ENCODE peak calls at places on chromosome 2, in ten cellular contexts. Q is HCT116; J is endodermal cell; V is brain microvascular endothelial cell; A is left lung; L is CD8-positive, alpha-beta T cell; M is esophagus muscularis mucosa; C is colonic mucosa; U is thoracic aorta; B is fibroblast of lung. K is an unnamed sample. For H3K36me3, the result is how much of the 10 kb centered on the place peaks cover.

GRCh38 chr2:165293439-165294420 is 54.5 kb downstream of the SCN2A start:
- DNase-seq in Q (peak), J (peak), V (peak), A (no peak), L (no peak), M (no peak), C (peak), U (no peak), B (peak), K (no peak)

GRCh38 chr2:191946471-191947182 is 99.7 kb upstream of the CAVIN2 start:
- DNase-seq in Q (no peak), J (no peak), V (no peak), A (no peak), L (no peak), M (no peak), C (no peak), U (no peak), B (no peak), K (no peak)

GRCh38 chr2:9281145-9281544 is 74.5 kb downstream of the ASAP2 start:
- DNase-seq in Q (no peak), J (no peak), V (no peak), A (no peak), L (no peak), M (no peak), C (no peak), U (no peak), B (no peak), K (no peak)

GRCh38 chr2:70922591-70923234 is 13.0 kb upstream of the ATP6V1B1 start:
- DNase-seq in Q (no peak), J (peak), V (no peak), A (peak), L (no peak), M (no peak), C (no peak), U (no peak), B (no peak), K (no peak)

GRCh38 chr2:179861027-179861776 is at the start of gene ZNF385B:
- DNase-seq in Q (no peak), J (peak), V (no peak), A (peak), L (no peak), M (no peak), C (no peak), U (no peak), B (peak), K (peak)

GRCh38 chr2:218802595-218802994 is 20.6 kb downstream of the CYP27A1 start:
- DNase-seq in Q (no peak), J (no peak), V (no peak), A (no peak), L (no peak), M (no peak), C (no peak), U (no peak), B (no peak), K (no peak)

GRCh38 chr2:10654069-10654468 is 35.7 kb downstream of the NOL10 start:
- DNase-seq in Q (peak), J (no peak), V (no peak), A (peak), L (peak), M (no peak), C (no peak), U (no peak), B (peak), K (no peak)

GRCh38 chr2:94871226-94872087 is at the start of gene TEKT4:
- DNase-seq in Q (no peak), J (no peak), V (no peak), A (no peak), L (no peak), M (no peak), C (no peak), U (no peak), B (no peak), K (peak)

GRCh38 chr2:176001281-176001902 is 675 bp downstream of the LNPK start:
- DNase-seq in Q (no peak), J (peak), V (peak), A (peak), L (peak), M (no peak), C (peak), U (no peak), B (peak), K (peak)

GRCh38 chr2:6934758-6935638 is 17.8 kb downstream of the RNF144A start:
- DNase-seq in Q (no peak), J (peak), V (no peak), A (no peak), L (no peak), M (peak), C (no peak), U (no peak), B (no peak), K (no peak)

GRCh38 chr2:17043173-17043572 is 377.5 kb upstream of the CYRIA start:
- DNase-seq in Q (no peak), J (no peak), V (peak), A (no peak), L (no peak), M (no peak), C (no peak), U (no peak), B (peak), K (no peak)

GRCh38 chr2:83068706-83069105 is 1390.4 kb downstream of the SUCLG1 start:
- DNase-seq in Q (no peak), J (no peak), V (peak), A (no peak), L (no peak), M (no peak), C (no peak), U (no peak), B (peak), K (no peak)

GRCh38 chr2:191065785-191066184 is 51.8 kb upstream of the STAT1 start:
- DNase-seq in Q (no peak), J (no peak), V (no peak), A (no peak), L (no peak), M (no peak), C (no peak), U (no peak), B (peak), K (no peak)

GRCh38 chr2:134193006-134193405 is 60.9 kb upstream of the MGAT5 start:
- DNase-seq in Q (no peak), J (no peak), V (peak), A (no peak), L (no peak), M (no peak), C (no peak), U (no peak), B (peak), K (no peak)

GRCh38 chr2:120291464-120292311 is 39.0 kb downstream of the RALB start:
- DNase-seq in Q (peak), J (no peak), V (peak), A (no peak), L (no peak), M (no peak), C (no peak), U (no peak), B (no peak), K (no peak)

DNA sequence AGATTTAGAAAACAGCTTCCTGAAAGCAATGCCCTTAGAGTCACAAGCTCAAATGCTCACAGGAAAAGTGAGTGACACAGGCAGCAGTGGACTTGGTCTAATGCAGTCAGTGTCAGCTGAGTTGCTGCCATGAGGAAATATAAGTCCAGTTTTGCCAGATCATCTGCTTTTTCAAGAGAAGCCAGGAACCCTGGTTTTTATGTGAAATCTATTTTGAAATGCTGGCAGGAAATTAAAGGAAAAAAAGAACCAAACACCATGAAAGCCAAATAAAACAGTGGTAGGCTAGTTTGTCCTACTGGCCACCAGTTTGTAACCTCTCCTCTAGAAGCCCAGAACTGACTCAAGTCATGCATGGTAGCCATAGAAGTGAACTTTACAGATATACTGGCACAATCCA is 109.2 kb downstream of the THADA start:
- DNase-seq in Q (no peak), J (no peak), V (no peak), A (peak), L (no peak), M (no peak), C (no peak), U (no peak), B (peak), K (no peak)
- H3K27ac ChIP-seq in Q (no peak), J (no peak), V (no peak), A (peak), L (no peak), M (peak), C (no peak), U (peak), B (no peak), K (peak)

DNA sequence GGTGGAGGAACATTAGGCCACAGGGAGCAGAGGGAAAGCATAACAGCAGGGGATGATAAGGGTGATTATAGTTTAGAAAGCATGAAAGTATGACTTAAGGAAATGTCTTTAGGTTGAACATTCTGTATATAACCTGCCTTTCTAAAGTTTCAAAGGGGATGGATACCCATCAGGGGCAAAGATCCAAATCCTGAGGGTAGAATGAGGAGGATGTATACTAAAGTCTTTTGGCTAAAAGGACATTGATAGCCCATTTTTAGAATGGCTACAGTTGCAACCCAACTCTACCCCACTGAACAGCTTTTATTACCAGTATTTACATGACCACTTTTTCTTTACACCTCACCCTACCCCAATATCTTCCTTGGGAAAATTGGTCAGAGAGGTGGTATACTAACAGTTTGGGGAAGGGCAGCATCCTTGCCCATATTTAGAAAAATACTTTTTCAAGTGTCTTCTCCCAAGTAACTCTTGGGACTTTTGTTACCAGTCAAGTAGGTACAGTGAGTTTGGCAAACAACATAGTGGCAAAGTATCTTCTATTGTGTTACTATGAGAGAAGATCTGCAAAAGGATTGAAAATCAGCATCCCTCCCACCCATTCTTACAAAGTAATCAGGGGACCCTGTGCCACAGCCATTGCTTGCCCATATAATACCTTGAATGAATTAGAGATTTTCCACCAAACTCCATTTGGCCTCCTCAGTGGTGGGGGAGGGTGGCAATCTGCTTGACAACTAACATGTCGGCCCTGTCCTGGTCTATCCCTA is 8.3 kb downstream of the MAT2A start:
- DNase-seq in Q (no peak), J (peak), V (no peak), A (no peak), L (no peak), M (no peak), C (no peak), U (no peak), B (peak), K (no peak)
- H3K36me3 ChIP-seq in Q (half or more), J (half or more), V (half or more), A (half or more), L (under half), M (half or more), C (under half), U (under half), B (under half), K (half or more)

GRCh38 chr2:227033471-227034148 is 130.4 kb downstream of the COL4A4 start:
- DNase-seq in Q (peak), J (peak), V (peak), A (no peak), L (no peak), M (no peak), C (peak), U (no peak), B (peak), K (peak)
- TF ChIP-seq CTCF in Q (peak), J (peak), V (peak), A (peak), L (no peak), M (peak), C (peak), U (no peak), B (peak), K (peak)

GRCh38 chr2:197495433-197496134 is 4.1 kb downstream of the HSPD1 start:
- DNase-seq in Q (no peak), J (no peak), V (no peak), A (no peak), L (no peak), M (no peak), C (no peak), U (no peak), B (no peak), K (no peak)
- H3K27ac ChIP-seq in Q (no peak), J (no peak), V (no peak), A (no peak), L (no peak), M (no peak), C (no peak), U (no peak), B (no peak), K (no peak)

GRCh38 chr2:65779021-65779420 is 346.6 kb upstream of the SPRED2 start:
- DNase-seq in Q (no peak), J (no peak), V (no peak), A (no peak), L (no peak), M (no peak), C (no peak), U (no peak), B (no peak), K (no peak)

GRCh38 chr2:65782996-65783650 is 350.7 kb upstream of the SPRED2 start:
- DNase-seq in Q (no peak), J (no peak), V (no peak), A (no peak), L (no peak), M (peak), C (no peak), U (no peak), B (no peak), K (no peak)

GRCh38 chr2:65781756-65782155 is 349.4 kb upstream of the SPRED2 start:
- DNase-seq in Q (no peak), J (no peak), V (no peak), A (no peak), L (no peak), M (no peak), C (no peak), U (no peak), B (no peak), K (no peak)

GRCh38 chr2:65782186-65782585 is 349.8 kb upstream of the SPRED2 start:
- DNase-seq in Q (no peak), J (no peak), V (no peak), A (no peak), L (no peak), M (no peak), C (no peak), U (no peak), B (no peak), K (no peak)

DNA sequence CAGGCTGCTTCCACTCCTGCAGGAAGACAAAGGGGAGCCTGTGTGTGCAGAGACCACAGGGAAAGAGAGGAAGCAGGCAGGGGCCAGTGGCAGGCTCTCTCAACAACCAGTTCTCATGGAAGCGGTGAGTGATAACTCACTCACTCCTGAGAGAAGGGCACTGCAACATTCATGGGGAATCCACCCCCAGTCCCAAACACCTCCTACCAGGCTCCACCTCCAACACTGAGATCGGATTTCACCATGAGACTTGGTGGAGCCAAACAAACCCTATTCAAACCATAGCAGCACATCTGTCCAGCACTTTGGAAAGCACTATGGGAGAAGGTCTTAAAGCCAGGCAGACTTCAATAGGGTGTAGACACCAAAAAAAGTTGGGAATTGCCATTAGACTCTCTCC is 345.7 kb upstream of the SPRED2 start:
- DNase-seq in Q (no peak), J (peak), V (no peak), A (no peak), L (no peak), M (no peak), C (no peak), U (no peak), B (no peak), K (no peak)
- H3K36me3 ChIP-seq in Q (under half), J (under half), V (under half), A (under half), L (under half), M (under half), C (under half), U (under half), B (under half), K (under half)

GRCh38 chr2:101860157-101860556 is 131.6 kb upstream of the IL1R2 start:
- DNase-seq in Q (no peak), J (peak), V (no peak), A (no peak), L (no peak), M (no peak), C (no peak), U (no peak), B (no peak), K (no peak)
- TF ChIP-seq CTCF in Q (no peak), J (peak), V (no peak), A (no peak), L (no peak), M (no peak), C (no peak), U (no peak), B (no peak), K (no peak)

GRCh38 chr2:217688494-217688893 is 314.3 kb downstream of the TNS1 start:
- DNase-seq in Q (no peak), J (peak), V (no peak), A (no peak), L (no peak), M (no peak), C (no peak), U (no peak), B (no peak), K (no peak)
- H3K27ac ChIP-seq in Q (no peak), J (no peak), V (no peak), A (no peak), L (no peak), M (peak), C (no peak), U (peak), B (no peak), K (peak)

GRCh38 chr2:43267393-43267792 is 41.0 kb upstream of the ZFP36L2 start:
- DNase-seq in Q (no peak), J (no peak), V (no peak), A (no peak), L (no peak), M (no peak), C (no peak), U (no peak), B (no peak), K (no peak)
- H3K36me3 ChIP-seq in Q (under half), J (under half), V (under half), A (under half), L (under half), M (under half), C (under half), U (under half), B (under half), K (under half)

DNA sequence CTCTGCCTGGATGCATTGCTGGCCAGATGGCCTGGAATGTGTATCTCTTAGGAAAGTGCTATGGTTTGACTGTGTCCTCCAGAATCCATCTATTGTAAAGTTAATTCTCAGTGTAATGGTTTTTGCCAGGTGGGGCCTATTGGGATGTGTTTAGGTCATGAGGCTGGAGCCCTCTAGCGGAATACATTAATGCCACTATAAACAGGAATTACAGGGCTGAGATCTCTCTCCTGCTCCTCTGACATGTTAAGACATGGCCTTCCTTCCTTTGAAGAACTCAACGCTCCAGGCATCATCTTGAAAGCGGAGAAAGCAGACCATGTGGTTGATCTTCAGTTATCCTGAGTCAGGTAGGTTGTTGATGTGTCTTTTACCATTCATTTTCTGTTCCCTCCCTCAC is 276.4 kb downstream of the RPIA start:
- DNase-seq in Q (peak), J (no peak), V (no peak), A (no peak), L (no peak), M (no peak), C (no peak), U (no peak), B (no peak), K (no peak)
- TF ChIP-seq CTCF in Q (peak), J (peak), V (no peak), A (no peak), L (no peak), M (no peak), C (no peak), U (no peak), B (peak), K (no peak)

GRCh38 chr2:39094717-39095363 is 26.0 kb downstream of the SOS1 start:
- DNase-seq in Q (no peak), J (no peak), V (no peak), A (no peak), L (no peak), M (no peak), C (no peak), U (no peak), B (peak), K (no peak)
- H3K27ac ChIP-seq in Q (no peak), J (no peak), V (no peak), A (no peak), L (no peak), M (no peak), C (no peak), U (no peak), B (no peak), K (no peak)

K was measured in lower lobe of right lung.